ENCODE peak calls at places on chromosome 22, in five cellular contexts. F, M, G, B and N are unnamed samples.

GRCh38 chr22:37769056-37769455 is 38.7 kb upstream of the GCAT start:
- DNase-seq in G (no peak), F (no peak), M (no peak), B (no peak), N (no peak)

GRCh38 chr22:43152355-43153071 is 1.2 kb downstream of the TSPO start:
- DNase-seq in B (peak; percentile 85), M (peak; percentile 70), F (peak; percentile 63), G (no peak), N (peak; percentile 44)

GRCh38 chr22:29040385-29041275 is 21.0 kb downstream of the C22orf31 start:
- DNase-seq in F (peak; percentile 57), M (peak; percentile 73), G (peak; percentile 79), B (peak; percentile 68), N (peak; percentile 45)

GRCh38 chr22:38298312-38299000 is 18.8 kb downstream of the CSNK1E start:
- DNase-seq in M (no peak), G (peak; percentile 82), F (peak; percentile 48), B (peak; percentile 65), N (peak; percentile 47)

GRCh38 chr22:29751139-29751538 is 15.7 kb downstream of the ZMAT5 start:
- DNase-seq in G (no peak), B (no peak), M (no peak), F (no peak), N (no peak)

GRCh38 chr22:16783930-16784354 is 41.3 kb downstream of the XKR3 start:
- DNase-seq in M (no peak), B (no peak), F (no peak), G (no peak), N (no peak)

GRCh38 chr22:23243006-23243573 is 62.8 kb downstream of the BCR start:
- DNase-seq in F (peak; percentile 79), G (no peak), B (peak; percentile 17), M (no peak), N (peak; percentile 36)

GRCh38 chr22:45317551-45318167 is 7.9 kb downstream of the FAM118A start:
- DNase-seq in B (peak; percentile 74), G (peak; percentile 10), F (peak; percentile 81), M (peak; percentile 64), N (no peak)

GRCh38 chr22:42994917-42995562 is 19.9 kb downstream of the PACSIN2 start:
- DNase-seq in M (peak; percentile 34), B (peak; percentile 56), F (no peak), G (peak; percentile 77), N (no peak)

GRCh38 chr22:43436536-43437267 is 24.9 kb downstream of the MPPED1 start:
- DNase-seq in B (no peak), M (no peak), F (no peak), G (no peak), N (no peak)

DNA sequence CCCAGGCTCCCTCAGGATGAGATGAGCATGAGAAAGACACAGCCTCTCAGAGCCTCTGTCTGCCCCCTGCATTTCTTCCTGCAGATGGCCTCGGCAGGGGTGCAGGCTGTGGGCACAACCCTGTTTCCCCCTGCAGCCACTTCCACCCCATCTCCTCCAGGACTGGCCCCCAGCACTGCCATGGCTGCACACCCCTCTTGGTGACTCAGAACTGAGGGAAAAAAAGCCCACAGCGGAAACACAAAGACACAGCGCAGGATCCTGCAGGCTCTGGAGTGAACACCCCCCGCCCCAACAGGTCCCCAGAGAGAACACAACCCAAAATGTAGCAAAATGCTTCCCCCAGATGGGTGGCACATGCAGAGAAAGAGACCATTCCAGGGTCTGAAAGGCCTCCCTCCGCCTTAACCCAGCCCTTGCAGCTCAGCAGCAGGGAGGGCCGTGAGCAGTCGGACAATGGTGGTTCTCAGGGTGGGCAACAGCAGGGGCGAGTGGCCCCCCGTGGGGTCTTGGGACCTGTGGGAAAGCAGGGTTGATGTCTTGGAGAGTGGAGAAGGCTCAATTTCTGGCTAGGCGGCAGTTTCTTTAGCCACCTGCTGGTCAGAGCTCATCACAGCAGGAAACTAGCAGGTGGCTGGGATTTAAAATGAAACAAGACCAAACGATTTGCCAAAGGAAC is 8.0 kb downstream of the TUBGCP6 start:
- DNase-seq in B (no peak), F (no peak), G (no peak), M (no peak), N (no peak)
- TF ChIP-seq CTCF in B (peak; percentile 14), F (no peak), G (peak; percentile 49), M (peak; percentile 9), N (peak; percentile 15)

DNA sequence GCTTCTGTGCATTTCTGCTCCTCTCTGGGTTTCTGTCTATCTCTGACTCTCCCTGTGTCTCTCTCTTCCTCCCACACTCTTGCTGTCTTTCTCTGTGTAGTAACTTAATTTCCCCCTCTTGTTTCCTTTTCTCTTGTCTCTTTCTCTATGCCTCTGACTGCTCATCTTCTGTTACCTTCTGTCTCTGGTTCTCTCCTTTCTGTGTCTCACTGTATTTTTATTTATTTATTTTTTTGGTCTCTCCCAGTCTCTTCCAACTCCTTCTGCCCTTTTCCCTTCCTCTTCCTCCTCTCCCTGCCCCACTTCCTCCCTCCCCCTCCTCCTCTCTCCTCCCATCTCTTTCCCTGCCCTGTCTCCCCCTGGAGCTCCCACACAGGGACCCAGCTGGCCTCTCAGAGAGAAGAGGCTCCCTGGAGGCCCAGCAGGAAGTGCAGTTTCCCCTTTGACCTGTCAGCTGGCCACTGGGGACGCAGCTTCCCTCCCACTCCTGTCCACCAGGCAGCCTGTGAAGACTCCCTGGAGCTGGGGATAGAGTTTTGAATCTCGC is 38.3 kb upstream of the MYH9 start:
- DNase-seq in G (no peak), B (peak; percentile 75), M (peak; percentile 83), F (no peak), N (no peak)
- TF ChIP-seq CTCF in G (no peak), B (no peak), M (no peak), F (no peak), N (no peak)

GRCh38 chr22:32208681-32209080 is 3.8 kb upstream of the RFPL2 start:
- DNase-seq in G (no peak), B (no peak), F (no peak), M (no peak), N (no peak)

GRCh38 chr22:32204856-32205722 is at the start of gene RFPL2:
- DNase-seq in M (no peak), B (no peak), F (no peak), G (no peak), N (no peak)

GRCh38 chr22:32205974-32206773 is 1.3 kb upstream of the RFPL2 start:
- DNase-seq in G (no peak), F (no peak), M (no peak), B (no peak), N (no peak)

GRCh38 chr22:32207971-32208480 is 3.2 kb upstream of the RFPL2 start:
- DNase-seq in B (no peak), M (no peak), F (no peak), G (no peak), N (no peak)

DNA sequence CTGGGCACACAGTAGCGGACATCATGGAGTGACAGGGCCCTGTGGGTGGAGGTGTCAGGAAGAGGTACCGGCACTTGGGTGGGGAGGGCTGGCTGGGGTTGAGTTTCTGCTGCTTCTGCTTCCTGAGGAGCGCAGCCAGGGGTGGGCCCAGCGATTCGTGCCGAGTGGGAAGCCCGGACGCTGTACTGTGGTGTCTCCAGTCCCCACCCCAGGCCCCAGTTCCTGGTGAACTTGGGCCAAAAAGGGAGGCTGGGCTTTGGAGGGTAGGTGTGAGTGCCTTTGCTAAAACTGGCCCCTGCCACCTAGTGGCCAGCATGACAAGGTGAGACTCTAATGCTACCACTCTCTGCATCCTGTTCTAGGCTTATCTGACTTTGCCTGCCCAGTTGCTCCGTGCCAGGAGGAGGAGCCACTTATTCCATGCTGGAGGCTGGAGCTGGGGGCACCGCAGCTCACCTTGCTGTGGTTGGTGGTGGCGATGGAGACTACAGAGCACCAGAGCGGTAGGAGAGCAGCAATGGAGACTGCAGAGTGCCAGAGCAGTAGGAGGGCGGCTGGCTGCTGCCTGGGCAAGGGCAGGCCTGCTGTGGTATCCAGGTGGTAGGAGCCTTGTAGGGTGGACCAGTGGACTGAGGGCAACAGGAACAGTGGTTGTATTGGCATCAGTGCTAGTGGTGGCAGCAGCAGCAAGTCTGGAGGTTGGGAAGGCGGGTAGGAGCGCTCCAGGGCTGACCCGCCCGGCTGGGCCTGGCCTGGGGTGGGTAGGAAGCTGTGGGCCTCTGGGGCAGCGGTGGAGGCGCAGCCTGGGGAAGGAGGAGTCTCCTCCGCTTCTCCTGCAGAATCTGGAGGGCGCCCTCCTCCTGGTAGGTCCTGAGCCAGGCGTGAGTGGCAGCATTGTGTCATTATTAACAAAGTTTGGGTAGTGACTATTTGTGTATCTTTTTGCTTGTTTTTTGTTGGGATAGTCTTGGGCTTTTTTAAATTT is 2.2 kb upstream of the RFPL2 start:
- DNase-seq in M (no peak), B (no peak), F (no peak), G (no peak), N (no peak)
- TF ChIP-seq CTCF in M (peak; percentile 54), B (peak; percentile 27), F (no peak), G (peak; percentile 58), N (peak; percentile 44)

GRCh38 chr22:27682438-27682837 is 119.1 kb downstream of the MN1 start:
- DNase-seq in B (no peak), M (no peak), F (no peak), G (no peak), N (no peak)
- TF ChIP-seq CTCF in B (peak; percentile 24), M (no peak), F (no peak), G (peak; percentile 27), N (no peak)

GRCh38 chr22:34943830-34944229 is 122.1 kb upstream of the ISX start:
- DNase-seq in B (no peak), G (no peak), M (no peak), F (no peak), N (no peak)
- TF ChIP-seq CTCF in B (no peak), G (no peak), M (no peak), F (no peak), N (no peak)

GRCh38 chr22:48568736-48569330 is 1258.8 kb downstream of the BRD1 start:
- DNase-seq in M (no peak), B (peak; percentile 19), G (no peak), F (no peak), N (no peak)
- TF ChIP-seq CTCF in M (no peak), B (no peak), G (no peak), F (no peak), N (no peak)

DNA sequence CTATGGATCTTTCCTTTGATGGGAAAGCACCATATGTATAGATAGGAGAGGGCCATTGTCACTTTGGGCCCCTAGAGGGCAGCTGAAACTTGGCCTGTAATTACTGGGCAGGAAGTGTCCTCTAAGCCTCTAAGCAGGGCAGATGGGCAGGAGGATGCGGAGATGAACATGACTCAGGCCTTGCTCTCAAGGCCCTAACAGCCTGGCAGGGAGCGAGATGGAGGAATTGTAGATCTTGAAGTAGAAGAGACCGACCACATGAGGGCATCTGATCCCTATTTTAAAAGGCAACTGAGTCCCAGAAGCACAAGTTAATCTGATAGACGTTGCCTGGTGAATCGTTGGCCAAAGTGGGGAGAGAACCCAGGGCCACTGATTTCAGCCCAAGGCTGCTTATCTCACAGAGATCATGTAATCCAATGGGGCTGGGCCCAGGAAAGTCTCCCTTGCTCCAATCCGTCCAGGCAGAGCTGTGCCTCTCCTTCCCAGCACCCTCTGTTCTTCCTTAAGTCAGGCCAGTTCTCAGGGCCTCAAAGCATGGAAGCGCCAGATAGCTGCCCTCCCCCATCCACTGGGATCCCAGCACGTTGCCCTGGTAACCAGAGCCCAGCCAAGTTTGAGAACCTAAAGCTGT is 2.5 kb upstream of the SEPTIN3 start:
- DNase-seq in G (peak; percentile 86), M (no peak), F (no peak), B (no peak), N (no peak)
- TF ChIP-seq CTCF in G (peak; percentile 57), M (peak; percentile 29), F (no peak), B (peak; percentile 15), N (no peak)